ENCODE peak calls at places on chromosomes 2 and 18, in five cellular contexts. T is NCI-H2081, P is ureter, C is left cardiac atrium, L is MG63. E is an unnamed sample.

GRCh38 chr2:68566362-68566761 is 77.0 kb upstream of the PROKR1 start:
- DNase-seq in C (no peak), P (no peak), T (no peak), L (no peak), E (no peak)

GRCh38 chr2:8554296-8554806 is 127.5 kb upstream of the ID2 start:
- DNase-seq in T (no peak), L (no peak), C (no peak), P (peak; percentile 37), E (no peak)

GRCh38 chr2:128396500-128396891 is 77.8 kb upstream of the HS6ST1 start:
- DNase-seq in C (no peak), T (peak; percentile 43), P (no peak), L (no peak), E (no peak)

GRCh38 chr2:128456281-128456680 is 137.6 kb upstream of the HS6ST1 start:
- DNase-seq in C (no peak), L (no peak), P (peak; percentile 23), T (no peak), E (no peak)

GRCh38 chr2:176682278-176682677 is 413.0 kb downstream of the MTX2 start:
- DNase-seq in T (no peak), P (no peak), L (no peak), C (no peak), E (no peak)

GRCh38 chr2:39837856-39838453 is 58.9 kb upstream of the THUMPD2 start:
- DNase-seq in P (no peak), T (no peak), C (no peak), L (peak; percentile 34), E (peak; percentile 18)

GRCh38 chr18:51248685-51249084 is 51.2 kb upstream of the MEX3C start:
- DNase-seq in P (no peak), C (no peak), L (no peak), T (no peak), E (no peak)

GRCh38 chr18:51236225-51236624 is 38.7 kb upstream of the MEX3C start:
- DNase-seq in P (no peak), C (no peak), L (peak; percentile 28), T (no peak), E (no peak)

GRCh38 chr2:85178154-85178553 is 45.0 kb downstream of the TCF7L1 start:
- DNase-seq in P (no peak), L (no peak), T (no peak), C (no peak), E (peak; percentile 49)

GRCh38 chr2:239711911-239712570 is 311.2 kb upstream of the HDAC4 start:
- DNase-seq in L (no peak), C (no peak), T (no peak), P (peak; percentile 18), E (no peak)

GRCh38 chr18:62904396-62905285 is 189.3 kb downstream of the PHLPP1 start:
- DNase-seq in C (no peak), P (no peak), T (no peak), L (no peak), E (peak; percentile 34)

GRCh38 chr2:71612581-71613520 is 159.5 kb downstream of the DYSF start:
- DNase-seq in T (no peak), L (no peak), P (peak; percentile 32), C (peak; percentile 13), E (no peak)

GRCh38 chr18:26495267-26495666 is 53.1 kb downstream of the KCTD1 start:
- DNase-seq in P (no peak), L (no peak), T (no peak), C (no peak), E (no peak)

GRCh38 chr2:201234167-201235139 is 25.9 kb upstream of the CASP8 start:
- DNase-seq in P (no peak), L (no peak), T (no peak), C (no peak), E (no peak)

GRCh38 chr18:47280121-47280520 is 28.7 kb upstream of the SKOR2 start:
- DNase-seq in P (no peak), T (no peak), C (no peak), L (no peak), E (no peak)

GRCh38 chr2:21008790-21009661 is 34.8 kb downstream of the APOB start:
- DNase-seq in T (no peak), P (no peak), C (no peak), L (no peak), E (no peak)

GRCh38 chr2:81195774-81196382 is 891.3 kb upstream of the LRRTM1 start:
- DNase-seq in L (no peak), T (no peak), C (no peak), P (no peak), E (no peak)

GRCh38 chr2:46363535-46364170 is 66.4 kb downstream of the EPAS1 start:
- DNase-seq in L (peak; percentile 32), C (no peak), T (no peak), P (no peak), E (peak; percentile 69)

GRCh38 chr2:96874099-96874831 is 4.4 kb upstream of the SEMA4C start:
- DNase-seq in C (no peak), P (no peak), L (no peak), T (no peak), E (no peak)

GRCh38 chr2:126656311-126657145 is 570 bp downstream of the GYPC start:
- DNase-seq in C (peak; percentile 59), P (no peak), L (peak; percentile 38), T (no peak), E (no peak)

GRCh38 chr2:176653856-176654443 is 384.7 kb downstream of the MTX2 start:
- DNase-seq in L (peak; percentile 68), C (peak; percentile 52), P (peak; percentile 74), T (peak; percentile 86), E (peak; percentile 86)

GRCh38 chr2:173669271-173669853 is 295.8 kb downstream of the SP3 start:
- DNase-seq in P (no peak), T (no peak), C (no peak), L (no peak), E (no peak)

GRCh38 chr2:46878240-46878877 is 37.2 kb downstream of the MCFD2 start:
- DNase-seq in T (no peak), L (no peak), C (no peak), P (no peak), E (no peak)